ENCODE peak calls at places on chromosomes 13 and 19, in ten cellular contexts. One of them, this sample, is unnamed.

GRCh38 chr13:32408296-32408998 is 19.5 kb downstream of the N4BP2L1 start:
- DNase-seq in endothelial cell of umbilical vein: no peak
- DNase-seq in HCT116: no peak
- DNase-seq in H1: no peak
- DNase-seq in WTC11: no peak
- DNase-seq in SK-N-SH: no peak
- DNase-seq in K562: no peak
- DNase-seq in A549: no peak
- DNase-seq in HepG2: no peak
- DNase-seq in GM12878: no peak
- DNase-seq in this sample: peak; percentile 29

GRCh38 chr19:18300930-18301717 is 19.7 kb upstream of the JUND start:
- DNase-seq in K562: peak; percentile 60
- DNase-seq in endothelial cell of umbilical vein: no peak
- DNase-seq in H1: no peak
- DNase-seq in HepG2: no peak
- DNase-seq in WTC11: no peak
- DNase-seq in A549: peak; percentile 88
- DNase-seq in GM12878: no peak
- DNase-seq in SK-N-SH: no peak
- DNase-seq in HCT116: no peak
- DNase-seq in this sample: no peak

GRCh38 chr19:8332976-8333770 is 9.9 kb downstream of the KANK3 start:
- DNase-seq in SK-N-SH: peak; percentile 45
- DNase-seq in WTC11: peak; percentile 60
- DNase-seq in K562: no peak
- DNase-seq in H1: no peak
- DNase-seq in endothelial cell of umbilical vein: no peak
- DNase-seq in A549: no peak
- DNase-seq in HCT116: no peak
- DNase-seq in GM12878: no peak
- DNase-seq in HepG2: no peak
- DNase-seq in this sample: no peak

GRCh38 chr19:10817291-10818038 is 18.5 kb downstream of the TMED1 start:
- DNase-seq in endothelial cell of umbilical vein: no peak
- DNase-seq in K562: no peak
- DNase-seq in A549: no peak
- DNase-seq in SK-N-SH: peak; percentile 88
- DNase-seq in HCT116: no peak
- DNase-seq in GM12878: no peak
- DNase-seq in H1: no peak
- DNase-seq in WTC11: no peak
- DNase-seq in HepG2: no peak
- DNase-seq in this sample: no peak

GRCh38 chr19:47351545-47351944 is 2.4 kb downstream of the DHX34 start:
- DNase-seq in WTC11: no peak
- DNase-seq in K562: no peak
- DNase-seq in HCT116: peak; percentile 41
- DNase-seq in H1: no peak
- DNase-seq in GM12878: no peak
- DNase-seq in endothelial cell of umbilical vein: peak; percentile 40
- DNase-seq in HepG2: peak; percentile 25
- DNase-seq in A549: peak; percentile 74
- DNase-seq in SK-N-SH: peak; percentile 70
- DNase-seq in this sample: peak; percentile 77

GRCh38 chr13:101795025-101795424 is 342.6 kb downstream of the ITGBL1 start:
- DNase-seq in endothelial cell of umbilical vein: no peak
- DNase-seq in H1: no peak
- DNase-seq in K562: no peak
- DNase-seq in HCT116: no peak
- DNase-seq in WTC11: no peak
- DNase-seq in A549: no peak
- DNase-seq in GM12878: no peak
- DNase-seq in HepG2: no peak
- DNase-seq in SK-N-SH: no peak
- DNase-seq in this sample: no peak

GRCh38 chr19:21483589-21484170 is 21.7 kb upstream of the ZNF429 start:
- DNase-seq in H1: peak; percentile 60
- DNase-seq in WTC11: peak; percentile 86
- DNase-seq in A549: peak; percentile 19
- DNase-seq in HCT116: no peak
- DNase-seq in HepG2: no peak
- DNase-seq in SK-N-SH: peak; percentile 85
- DNase-seq in endothelial cell of umbilical vein: no peak
- DNase-seq in GM12878: no peak
- DNase-seq in K562: peak; percentile 38
- DNase-seq in this sample: peak; percentile 53

GRCh38 chr19:53644061-53644816 is 12.4 kb downstream of the DPRX start:
- DNase-seq in SK-N-SH: no peak
- DNase-seq in HepG2: no peak
- DNase-seq in WTC11: peak; percentile 48
- DNase-seq in H1: no peak
- DNase-seq in endothelial cell of umbilical vein: no peak
- DNase-seq in HCT116: no peak
- DNase-seq in A549: no peak
- DNase-seq in K562: no peak
- DNase-seq in GM12878: no peak
- DNase-seq in this sample: no peak

GRCh38 chr19:8396563-8397203 is 6.5 kb downstream of the RAB11B start:
- DNase-seq in H1: no peak
- DNase-seq in HCT116: no peak
- DNase-seq in GM12878: peak; percentile 55
- DNase-seq in A549: peak; percentile 69
- DNase-seq in endothelial cell of umbilical vein: peak; percentile 74
- DNase-seq in HepG2: peak; percentile 35
- DNase-seq in SK-N-SH: peak; percentile 86
- DNase-seq in K562: peak; percentile 84
- DNase-seq in WTC11: peak; percentile 85
- DNase-seq in this sample: peak; percentile 90

GRCh38 chr19:48900477-48901452 is 653 bp downstream of the NUCB1 start:
- DNase-seq in HepG2: peak; percentile 29
- DNase-seq in SK-N-SH: peak; percentile 63
- DNase-seq in GM12878: no peak
- DNase-seq in H1: no peak
- DNase-seq in WTC11: no peak
- DNase-seq in HCT116: no peak
- DNase-seq in A549: peak; percentile 64
- DNase-seq in K562: peak; percentile 61
- DNase-seq in endothelial cell of umbilical vein: peak; percentile 29
- DNase-seq in this sample: peak; percentile 48

GRCh38 chr13:93279982-93280381 is 53.4 kb downstream of the GPC6 start:
- DNase-seq in K562: no peak
- DNase-seq in HepG2: no peak
- DNase-seq in endothelial cell of umbilical vein: no peak
- DNase-seq in GM12878: no peak
- DNase-seq in SK-N-SH: no peak
- DNase-seq in A549: no peak
- DNase-seq in WTC11: no peak
- DNase-seq in HCT116: no peak
- DNase-seq in H1: no peak
- DNase-seq in this sample: no peak

GRCh38 chr13:52348081-52348480 is 57.9 kb downstream of the THSD1 start:
- DNase-seq in SK-N-SH: no peak
- DNase-seq in K562: no peak
- DNase-seq in A549: peak; percentile 13
- DNase-seq in WTC11: no peak
- DNase-seq in H1: no peak
- DNase-seq in HepG2: no peak
- DNase-seq in endothelial cell of umbilical vein: peak; percentile 55
- DNase-seq in GM12878: no peak
- DNase-seq in HCT116: peak; percentile 34
- DNase-seq in this sample: no peak

GRCh38 chr13:52345631-52346251 is 60.2 kb downstream of the THSD1 start:
- DNase-seq in A549: no peak
- DNase-seq in GM12878: no peak
- DNase-seq in WTC11: no peak
- DNase-seq in HepG2: no peak
- DNase-seq in H1: no peak
- DNase-seq in HCT116: no peak
- DNase-seq in K562: no peak
- DNase-seq in SK-N-SH: no peak
- DNase-seq in endothelial cell of umbilical vein: no peak
- DNase-seq in this sample: no peak

GRCh38 chr13:52348983-52349780 is 56.8 kb downstream of the THSD1 start:
- DNase-seq in SK-N-SH: no peak
- DNase-seq in WTC11: no peak
- DNase-seq in HepG2: no peak
- DNase-seq in HCT116: peak; percentile 73
- DNase-seq in H1: no peak
- DNase-seq in GM12878: no peak
- DNase-seq in A549: peak; percentile 56
- DNase-seq in endothelial cell of umbilical vein: peak; percentile 51
- DNase-seq in K562: no peak
- DNase-seq in this sample: peak; percentile 37

GRCh38 chr13:52344108-52344507 is 61.9 kb downstream of the THSD1 start:
- DNase-seq in H1: no peak
- DNase-seq in GM12878: no peak
- DNase-seq in endothelial cell of umbilical vein: no peak
- DNase-seq in HepG2: no peak
- DNase-seq in K562: no peak
- DNase-seq in HCT116: no peak
- DNase-seq in SK-N-SH: no peak
- DNase-seq in WTC11: no peak
- DNase-seq in A549: no peak
- DNase-seq in this sample: no peak

GRCh38 chr13:52345048-52345447 is 60.9 kb downstream of the THSD1 start:
- DNase-seq in H1: no peak
- DNase-seq in HCT116: no peak
- DNase-seq in endothelial cell of umbilical vein: peak; percentile 77
- DNase-seq in HepG2: no peak
- DNase-seq in A549: no peak
- DNase-seq in GM12878: no peak
- DNase-seq in WTC11: no peak
- DNase-seq in K562: no peak
- DNase-seq in SK-N-SH: no peak
- DNase-seq in this sample: no peak
- TF ChIP-seq MAX in H1: no peak
- TF ChIP-seq MAX in HCT116: no peak
- TF ChIP-seq MAX in endothelial cell of umbilical vein: no peak
- TF ChIP-seq MAX in HepG2: no peak
- TF ChIP-seq MAX in A549: no peak
- TF ChIP-seq MAX in GM12878: no peak
- TF ChIP-seq MAX in WTC11: no peak
- TF ChIP-seq MAX in K562: no peak
- TF ChIP-seq MAX in SK-N-SH: no peak
- TF ChIP-seq MAX in this sample: no peak

DNA sequence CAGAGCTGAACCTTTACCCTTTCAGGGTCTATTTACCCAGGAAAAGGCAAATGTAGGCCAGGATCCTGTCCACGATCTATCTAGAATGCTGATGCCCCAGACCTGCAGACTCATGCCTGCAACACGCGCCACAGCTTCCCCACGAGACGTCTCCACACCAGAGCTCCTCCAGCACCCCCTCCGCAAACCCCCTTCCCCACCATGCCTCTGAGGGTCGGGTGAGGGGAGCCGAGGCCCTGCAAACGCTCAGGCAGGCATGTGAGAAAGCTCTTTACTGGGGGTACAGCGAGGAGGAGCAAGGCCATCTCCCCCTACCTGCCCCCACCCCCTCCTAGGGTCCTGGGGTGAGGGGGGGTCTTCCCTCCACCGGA is 8.9 kb downstream of the DYRK1B start:
- DNase-seq in endothelial cell of umbilical vein: no peak
- DNase-seq in H1: no peak
- DNase-seq in WTC11: no peak
- DNase-seq in A549: no peak
- DNase-seq in HepG2: no peak
- DNase-seq in GM12878: no peak
- DNase-seq in HCT116: no peak
- DNase-seq in SK-N-SH: no peak
- DNase-seq in K562: no peak
- DNase-seq in this sample: no peak
- TF ChIP-seq CTCF in endothelial cell of umbilical vein: no peak
- TF ChIP-seq CTCF in H1: no peak
- TF ChIP-seq CTCF in WTC11: no peak
- TF ChIP-seq CTCF in A549: no peak
- TF ChIP-seq CTCF in HepG2: no peak
- TF ChIP-seq CTCF in GM12878: no peak
- TF ChIP-seq CTCF in HCT116: no peak
- TF ChIP-seq CTCF in SK-N-SH: no peak
- TF ChIP-seq CTCF in K562: no peak
- TF ChIP-seq CTCF in this sample: no peak

GRCh38 chr19:35404879-35405622 is 34.2 kb downstream of the GPR42 start:
- DNase-seq in GM12878: peak; percentile 95
- DNase-seq in endothelial cell of umbilical vein: no peak
- DNase-seq in HepG2: peak; percentile 70
- DNase-seq in HCT116: no peak
- DNase-seq in WTC11: no peak
- DNase-seq in SK-N-SH: no peak
- DNase-seq in A549: peak; percentile 66
- DNase-seq in H1: no peak
- DNase-seq in K562: peak; percentile 20
- DNase-seq in this sample: no peak
- TF ChIP-seq MAX in GM12878: no peak
- TF ChIP-seq MAX in endothelial cell of umbilical vein: no peak
- TF ChIP-seq MAX in HepG2: no peak
- TF ChIP-seq MAX in HCT116: no peak
- TF ChIP-seq MAX in WTC11: no peak
- TF ChIP-seq MAX in SK-N-SH: no peak
- TF ChIP-seq MAX in A549: no peak
- TF ChIP-seq MAX in H1: no peak
- TF ChIP-seq MAX in K562: no peak
- TF ChIP-seq MAX in this sample: no peak

GRCh38 chr13:99442273-99442895 is 58.9 kb upstream of the TM9SF2 start:
- DNase-seq in endothelial cell of umbilical vein: peak; percentile 58
- DNase-seq in HepG2: peak; percentile 35
- DNase-seq in WTC11: peak; percentile 27
- DNase-seq in SK-N-SH: peak; percentile 58
- DNase-seq in HCT116: peak; percentile 39
- DNase-seq in GM12878: no peak
- DNase-seq in A549: peak; percentile 35
- DNase-seq in H1: no peak
- DNase-seq in K562: peak; percentile 41
- DNase-seq in this sample: peak; percentile 69

GRCh38 chr13:99450416-99450815 is 50.9 kb upstream of the TM9SF2 start:
- DNase-seq in HCT116: no peak
- DNase-seq in K562: no peak
- DNase-seq in H1: no peak
- DNase-seq in SK-N-SH: no peak
- DNase-seq in endothelial cell of umbilical vein: no peak
- DNase-seq in HepG2: no peak
- DNase-seq in WTC11: no peak
- DNase-seq in A549: no peak
- DNase-seq in GM12878: no peak
- DNase-seq in this sample: no peak

GRCh38 chr13:99448586-99448985 is 52.7 kb upstream of the TM9SF2 start:
- DNase-seq in A549: no peak
- DNase-seq in HCT116: no peak
- DNase-seq in HepG2: no peak
- DNase-seq in WTC11: no peak
- DNase-seq in endothelial cell of umbilical vein: no peak
- DNase-seq in K562: no peak
- DNase-seq in SK-N-SH: no peak
- DNase-seq in GM12878: no peak
- DNase-seq in H1: no peak
- DNase-seq in this sample: no peak

DNA sequence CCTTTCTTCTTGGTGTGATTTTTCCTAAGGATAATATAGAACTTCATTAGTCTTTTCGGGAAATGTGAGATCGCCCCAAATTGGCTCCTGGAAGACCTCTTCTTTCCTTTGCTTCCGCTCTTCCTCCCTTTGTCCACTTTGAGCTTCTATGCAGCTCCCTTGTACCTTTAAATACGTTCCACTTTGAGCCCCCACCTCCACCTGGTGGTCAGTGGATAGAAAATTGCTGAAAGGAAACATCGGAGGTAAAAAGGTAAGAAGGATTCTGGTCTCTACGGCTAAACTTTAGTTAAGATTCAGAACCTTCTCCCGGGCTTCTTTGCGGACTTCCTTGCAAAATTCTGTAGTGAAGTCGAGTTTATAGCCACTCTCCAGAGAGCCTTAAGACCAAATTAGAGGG is 55.0 kb upstream of the TM9SF2 start:
- DNase-seq in A549: no peak
- DNase-seq in endothelial cell of umbilical vein: no peak
- DNase-seq in GM12878: no peak
- DNase-seq in HCT116: peak; percentile 36
- DNase-seq in HepG2: peak; percentile 30
- DNase-seq in K562: no peak
- DNase-seq in SK-N-SH: no peak
- DNase-seq in H1: no peak
- DNase-seq in WTC11: peak; percentile 38
- DNase-seq in this sample: no peak
- TF ChIP-seq CTCF in A549: no peak
- TF ChIP-seq CTCF in endothelial cell of umbilical vein: no peak
- TF ChIP-seq CTCF in GM12878: no peak
- TF ChIP-seq CTCF in HCT116: no peak
- TF ChIP-seq CTCF in HepG2: peak; percentile 43
- TF ChIP-seq CTCF in K562: peak; percentile 22
- TF ChIP-seq CTCF in SK-N-SH: peak; percentile 20
- TF ChIP-seq CTCF in H1: peak; percentile 42
- TF ChIP-seq CTCF in WTC11: no peak
- TF ChIP-seq CTCF in this sample: no peak

This sample was measured in NB4.